ENCODE peak calls at places on chromosomes 5 and 9, in four cellular contexts. One of them, this sample, is unnamed.

GRCh38 chr9:107266624-107267369 is 16.3 kb upstream of the RAD23B start:
- DNase-seq in GM23248: no peak
- DNase-seq in cardiac muscle cell: no peak
- DNase-seq in stomach: no peak
- DNase-seq in this sample: no peak

GRCh38 chr9:129174724-129175514 is 3.1 kb downstream of the IER5L start:
- DNase-seq in GM23248: peak; percentile 95
- DNase-seq in cardiac muscle cell: peak; percentile 84
- DNase-seq in stomach: peak; percentile 79
- DNase-seq in this sample: peak; percentile 80

GRCh38 chr9:137277329-137278041 is at the start of gene TOR4A:
- DNase-seq in GM23248: peak; percentile 95
- DNase-seq in cardiac muscle cell: peak; percentile 85
- DNase-seq in stomach: peak; percentile 92
- DNase-seq in this sample: no peak

GRCh38 chr9:95552814-95553546 is 36.2 kb upstream of the PTCH1 start:
- DNase-seq in GM23248: no peak
- DNase-seq in cardiac muscle cell: no peak
- DNase-seq in stomach: no peak
- DNase-seq in this sample: no peak

GRCh38 chr5:102971693-102972293 is 148.1 kb downstream of the GIN1 start:
- DNase-seq in GM23248: peak; percentile 80
- DNase-seq in cardiac muscle cell: peak; percentile 38
- DNase-seq in stomach: no peak
- DNase-seq in this sample: no peak

GRCh38 chr9:134828892-134829291 is 51.7 kb upstream of the FCN2 start:
- DNase-seq in GM23248: no peak
- DNase-seq in cardiac muscle cell: no peak
- DNase-seq in stomach: no peak
- DNase-seq in this sample: no peak

GRCh38 chr5:109291090-109291489 is 118.7 kb downstream of the PJA2 start:
- DNase-seq in GM23248: no peak
- DNase-seq in cardiac muscle cell: no peak
- DNase-seq in stomach: no peak
- DNase-seq in this sample: no peak

GRCh38 chr9:34961574-34962480 is 3.7 kb downstream of the PHF24 start:
- DNase-seq in GM23248: peak; percentile 75
- DNase-seq in cardiac muscle cell: no peak
- DNase-seq in stomach: no peak
- DNase-seq in this sample: peak; percentile 17

GRCh38 chr5:124124711-124125229 is 612.8 kb downstream of the CSNK1G3 start:
- DNase-seq in GM23248: peak; percentile 34
- DNase-seq in cardiac muscle cell: no peak
- DNase-seq in stomach: no peak
- DNase-seq in this sample: peak; percentile 20

GRCh38 chr5:74309050-74309449 is 331.5 kb downstream of the ENC1 start:
- DNase-seq in GM23248: no peak
- DNase-seq in cardiac muscle cell: no peak
- DNase-seq in stomach: no peak
- DNase-seq in this sample: no peak

GRCh38 chr5:1176473-1177391 is 24.7 kb upstream of the SLC6A19 start:
- DNase-seq in GM23248: no peak
- DNase-seq in cardiac muscle cell: no peak
- DNase-seq in stomach: no peak
- DNase-seq in this sample: no peak

DNA sequence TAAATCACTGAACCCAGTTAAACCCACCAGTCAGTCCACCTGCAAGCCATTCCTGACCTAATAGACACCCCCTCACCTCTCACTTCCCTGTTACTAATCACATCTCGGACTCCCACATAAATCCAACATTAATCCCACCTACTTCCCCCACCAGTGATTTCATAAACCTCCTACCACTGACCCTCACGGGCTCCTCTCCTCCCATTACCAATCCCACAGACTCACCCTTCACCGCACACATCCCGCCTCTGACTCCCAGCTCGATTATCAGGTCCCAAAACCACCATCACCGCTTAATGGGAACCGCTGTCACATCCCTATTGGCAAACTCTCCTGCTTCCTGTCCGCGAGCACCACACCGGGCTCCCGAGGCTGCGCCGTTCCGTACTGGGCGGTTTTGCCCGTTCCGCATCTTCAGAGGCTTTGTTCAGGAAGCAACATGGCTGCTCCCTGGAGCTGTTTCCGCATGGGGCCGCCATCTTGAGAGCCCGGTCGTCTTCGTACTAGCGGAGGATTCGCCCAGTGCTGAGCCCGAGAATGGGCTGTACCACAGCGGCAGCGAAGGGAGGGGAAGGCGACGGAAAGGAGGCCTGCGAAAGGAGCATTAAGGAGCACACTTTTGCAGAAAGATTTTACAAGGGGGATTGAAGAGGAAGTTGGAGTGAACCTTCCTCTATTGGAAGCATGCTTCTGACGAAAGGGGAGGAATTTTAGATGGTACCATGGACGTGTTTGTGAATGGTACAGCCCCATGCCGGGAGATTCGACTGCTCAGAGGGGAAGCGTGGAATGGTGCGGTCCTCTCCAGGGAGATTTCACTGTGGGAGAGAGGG is at the start of gene ZNF300:
- DNase-seq in GM23248: peak; percentile 96
- DNase-seq in cardiac muscle cell: peak; percentile 93
- DNase-seq in stomach: peak; percentile 79
- DNase-seq in this sample: peak; percentile 85
- H3K4me3 ChIP-seq in GM23248: peak within 1 kb of the TSS; percentile 86
- H3K4me3 ChIP-seq in cardiac muscle cell: peak within 1 kb of the TSS; percentile 43
- H3K4me3 ChIP-seq in stomach: peak within 1 kb of the TSS; percentile 51
- H3K4me3 ChIP-seq in this sample: peak within 1 kb of the TSS; percentile 70

DNA sequence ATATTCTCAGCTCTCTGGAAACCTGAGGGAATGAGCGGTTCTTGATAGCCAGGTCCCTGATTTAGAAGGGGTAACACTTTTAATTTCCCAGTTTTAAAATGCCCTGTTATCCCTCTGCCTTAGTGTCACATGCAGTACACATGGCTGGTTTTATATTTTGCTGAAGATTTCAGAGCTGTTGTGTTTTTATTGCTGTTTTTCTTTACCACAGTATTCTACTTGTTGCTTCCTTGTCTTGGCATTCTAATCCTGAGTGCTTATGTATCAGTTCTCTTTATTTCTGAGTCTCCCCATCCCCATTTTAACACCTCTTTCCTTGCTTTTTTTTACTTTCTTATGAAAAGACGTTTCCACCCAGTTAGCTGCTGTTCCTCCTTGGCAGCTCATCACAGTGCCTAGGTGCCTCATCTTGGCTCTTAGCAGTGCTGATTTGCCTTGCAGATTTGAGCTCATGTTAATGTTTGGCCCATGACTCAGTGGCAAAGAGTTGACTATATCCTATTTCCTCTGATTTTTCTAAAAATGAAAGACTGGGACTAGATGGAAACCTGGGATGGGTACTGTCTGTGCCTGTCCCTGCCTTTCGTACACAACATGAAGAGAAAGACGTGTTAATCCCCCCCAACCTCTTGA is 3.7 kb downstream of the MTRR start:
- DNase-seq in GM23248: peak; percentile 47
- DNase-seq in cardiac muscle cell: no peak
- DNase-seq in stomach: no peak
- DNase-seq in this sample: no peak
- H3K4me3 ChIP-seq in GM23248: no peak overlapping the region
- H3K4me3 ChIP-seq in cardiac muscle cell: no peak overlapping the region
- H3K4me3 ChIP-seq in stomach: no peak overlapping the region
- H3K4me3 ChIP-seq in this sample: no peak overlapping the region

GRCh38 chr5:160470437-160471341 is 49.0 kb downstream of the PTTG1 start:
- DNase-seq in GM23248: no peak
- DNase-seq in cardiac muscle cell: no peak
- DNase-seq in stomach: peak; percentile 27
- DNase-seq in this sample: no peak
- H3K4me3 ChIP-seq in GM23248: no peak overlapping the region
- H3K4me3 ChIP-seq in cardiac muscle cell: no peak overlapping the region
- H3K4me3 ChIP-seq in stomach: no peak overlapping the region
- H3K4me3 ChIP-seq in this sample: no peak overlapping the region

DNA sequence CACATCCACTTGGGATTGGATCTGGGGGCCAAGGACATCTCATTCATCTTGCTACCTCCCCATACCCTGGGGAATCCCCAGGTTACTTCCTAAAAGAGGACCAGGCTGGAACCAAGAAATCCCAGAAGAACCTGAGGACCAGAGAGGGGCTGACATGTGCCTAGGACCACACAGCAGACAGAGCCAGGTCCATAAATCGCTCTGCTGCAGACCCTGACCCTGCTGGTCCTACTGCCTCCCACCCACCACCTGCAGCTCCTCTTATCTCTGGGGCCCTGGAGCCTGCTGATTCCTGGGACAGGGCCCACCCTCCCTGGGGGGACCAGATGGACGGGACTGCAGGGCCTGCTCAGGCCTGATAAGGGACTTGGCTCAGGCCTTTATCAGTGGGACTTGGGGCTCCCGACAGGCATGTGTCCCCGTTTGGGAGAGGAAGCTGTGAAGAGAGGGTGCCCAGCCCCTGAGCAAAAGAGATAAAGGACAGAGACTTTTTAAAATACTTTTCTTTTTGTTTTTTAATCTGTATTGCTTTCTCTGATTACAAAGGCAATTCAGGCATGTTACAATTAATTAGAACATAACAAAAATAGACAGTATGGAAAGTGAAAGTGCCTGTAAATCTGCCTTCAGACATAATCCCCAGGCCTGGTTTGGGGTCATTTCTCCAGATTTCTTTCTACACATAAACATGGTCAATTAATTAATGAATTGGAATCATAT is 101.3 kb upstream of the LARP1 start:
- DNase-seq in GM23248: peak; percentile 8
- DNase-seq in cardiac muscle cell: no peak
- DNase-seq in stomach: no peak
- DNase-seq in this sample: no peak
- H3K4me3 ChIP-seq in GM23248: peak overlapping the region; percentile 68
- H3K4me3 ChIP-seq in cardiac muscle cell: no peak overlapping the region
- H3K4me3 ChIP-seq in stomach: no peak overlapping the region
- H3K4me3 ChIP-seq in this sample: no peak overlapping the region